ENCODE peak calls at places on chromosomes 6 and 20, in six cellular contexts. One of them, this sample, is unnamed.

GRCh38 chr20:8974009-8974708 is 94.7 kb upstream of the PLCB4 start:
- DNase-seq in ACHN: no peak
- DNase-seq in activated CD8-positive, alpha-beta T cell treated with anti-CD3 and anti-CD28 coated beads for 36 hours: no peak
- DNase-seq in H9: no peak
- DNase-seq in H4: no peak
- DNase-seq in mammary epithelial cell: no peak
- DNase-seq in this sample: no peak

GRCh38 chr20:33824852-33825251 is 13.7 kb downstream of the CHMP4B start:
- DNase-seq in ACHN: no peak
- DNase-seq in activated CD8-positive, alpha-beta T cell treated with anti-CD3 and anti-CD28 coated beads for 36 hours: no peak
- DNase-seq in H9: no peak
- DNase-seq in H4: no peak
- DNase-seq in mammary epithelial cell: no peak
- DNase-seq in this sample: no peak

GRCh38 chr6:147219463-147219862 is 15.2 kb downstream of the STXBP5 start:
- DNase-seq in ACHN: no peak
- DNase-seq in activated CD8-positive, alpha-beta T cell treated with anti-CD3 and anti-CD28 coated beads for 36 hours: no peak
- DNase-seq in H9: no peak
- DNase-seq in H4: no peak
- DNase-seq in mammary epithelial cell: no peak
- DNase-seq in this sample: no peak

GRCh38 chr20:62845818-62846527 is 15.6 kb downstream of the TCFL5 start:
- DNase-seq in ACHN: no peak
- DNase-seq in activated CD8-positive, alpha-beta T cell treated with anti-CD3 and anti-CD28 coated beads for 36 hours: no peak
- DNase-seq in H9: no peak
- DNase-seq in H4: no peak
- DNase-seq in mammary epithelial cell: no peak
- DNase-seq in this sample: no peak

GRCh38 chr20:20837574-20838021 is 125.2 kb upstream of the RALGAPA2 start:
- DNase-seq in ACHN: peak; percentile 42
- DNase-seq in activated CD8-positive, alpha-beta T cell treated with anti-CD3 and anti-CD28 coated beads for 36 hours: peak; percentile 71
- DNase-seq in H9: peak; percentile 60
- DNase-seq in H4: peak; percentile 47
- DNase-seq in mammary epithelial cell: no peak
- DNase-seq in this sample: no peak

GRCh38 chr6:16419636-16420331 is 181.4 kb downstream of the GMPR start:
- DNase-seq in ACHN: no peak
- DNase-seq in activated CD8-positive, alpha-beta T cell treated with anti-CD3 and anti-CD28 coated beads for 36 hours: no peak
- DNase-seq in H9: no peak
- DNase-seq in H4: no peak
- DNase-seq in mammary epithelial cell: no peak
- DNase-seq in this sample: no peak

GRCh38 chr6:33187809-33188208 is 4.5 kb downstream of the COL11A2 start:
- DNase-seq in ACHN: no peak
- DNase-seq in activated CD8-positive, alpha-beta T cell treated with anti-CD3 and anti-CD28 coated beads for 36 hours: no peak
- DNase-seq in H9: no peak
- DNase-seq in H4: no peak
- DNase-seq in mammary epithelial cell: no peak
- DNase-seq in this sample: no peak

GRCh38 chr20:50464026-50464724 is 46.0 kb upstream of the PTPN1 start:
- DNase-seq in ACHN: peak; percentile 50
- DNase-seq in activated CD8-positive, alpha-beta T cell treated with anti-CD3 and anti-CD28 coated beads for 36 hours: peak; percentile 66
- DNase-seq in H9: peak; percentile 82
- DNase-seq in H4: no peak
- DNase-seq in mammary epithelial cell: peak; percentile 35
- DNase-seq in this sample: peak; percentile 79

GRCh38 chr20:63891061-63892002 is 3.6 kb upstream of the DNAJC5 start:
- DNase-seq in ACHN: no peak
- DNase-seq in activated CD8-positive, alpha-beta T cell treated with anti-CD3 and anti-CD28 coated beads for 36 hours: no peak
- DNase-seq in H9: peak; percentile 42
- DNase-seq in H4: no peak
- DNase-seq in mammary epithelial cell: no peak
- DNase-seq in this sample: peak; percentile 85

GRCh38 chr6:169766232-169766631 is 14.8 kb downstream of the ERMARD start:
- DNase-seq in ACHN: no peak
- DNase-seq in activated CD8-positive, alpha-beta T cell treated with anti-CD3 and anti-CD28 coated beads for 36 hours: no peak
- DNase-seq in H9: no peak
- DNase-seq in H4: no peak
- DNase-seq in mammary epithelial cell: no peak
- DNase-seq in this sample: no peak

GRCh38 chr6:10613077-10613476 is 81.3 kb downstream of the C6orf52 start:
- DNase-seq in ACHN: no peak
- DNase-seq in activated CD8-positive, alpha-beta T cell treated with anti-CD3 and anti-CD28 coated beads for 36 hours: no peak
- DNase-seq in H9: no peak
- DNase-seq in H4: no peak
- DNase-seq in mammary epithelial cell: no peak
- DNase-seq in this sample: no peak

GRCh38 chr6:41716516-41717446 is 18.6 kb downstream of the TFEB start:
- DNase-seq in ACHN: no peak
- DNase-seq in activated CD8-positive, alpha-beta T cell treated with anti-CD3 and anti-CD28 coated beads for 36 hours: no peak
- DNase-seq in H9: no peak
- DNase-seq in H4: no peak
- DNase-seq in mammary epithelial cell: no peak
- DNase-seq in this sample: no peak

GRCh38 chr20:41249781-41250281 is 67.7 kb downstream of the ZHX3 start:
- DNase-seq in ACHN: peak; percentile 89
- DNase-seq in activated CD8-positive, alpha-beta T cell treated with anti-CD3 and anti-CD28 coated beads for 36 hours: peak; percentile 14
- DNase-seq in H9: peak; percentile 86
- DNase-seq in H4: no peak
- DNase-seq in mammary epithelial cell: peak; percentile 23
- DNase-seq in this sample: no peak

GRCh38 chr6:122322824-122323223 is 76.6 kb upstream of the HSF2 start:
- DNase-seq in ACHN: peak; percentile 20
- DNase-seq in activated CD8-positive, alpha-beta T cell treated with anti-CD3 and anti-CD28 coated beads for 36 hours: no peak
- DNase-seq in H9: no peak
- DNase-seq in H4: peak; percentile 5
- DNase-seq in mammary epithelial cell: peak; percentile 1
- DNase-seq in this sample: no peak

GRCh38 chr6:149242883-149243282 is 74.6 kb upstream of the TAB2 start:
- DNase-seq in ACHN: no peak
- DNase-seq in activated CD8-positive, alpha-beta T cell treated with anti-CD3 and anti-CD28 coated beads for 36 hours: no peak
- DNase-seq in H9: no peak
- DNase-seq in H4: no peak
- DNase-seq in mammary epithelial cell: no peak
- DNase-seq in this sample: no peak

GRCh38 chr6:113137411-113137810 is 719.7 kb upstream of the MARCKS start:
- DNase-seq in ACHN: no peak
- DNase-seq in activated CD8-positive, alpha-beta T cell treated with anti-CD3 and anti-CD28 coated beads for 36 hours: no peak
- DNase-seq in H9: no peak
- DNase-seq in H4: no peak
- DNase-seq in mammary epithelial cell: no peak
- DNase-seq in this sample: no peak

GRCh38 chr6:47179286-47179685 is 130.4 kb downstream of the TNFRSF21 start:
- DNase-seq in ACHN: no peak
- DNase-seq in activated CD8-positive, alpha-beta T cell treated with anti-CD3 and anti-CD28 coated beads for 36 hours: no peak
- DNase-seq in H9: no peak
- DNase-seq in H4: no peak
- DNase-seq in mammary epithelial cell: peak; percentile 50
- DNase-seq in this sample: no peak

GRCh38 chr6:110529355-110529754 is 52.9 kb upstream of the SLC22A16 start:
- DNase-seq in ACHN: no peak
- DNase-seq in activated CD8-positive, alpha-beta T cell treated with anti-CD3 and anti-CD28 coated beads for 36 hours: no peak
- DNase-seq in H9: no peak
- DNase-seq in H4: peak; percentile 63
- DNase-seq in mammary epithelial cell: peak; percentile 84
- DNase-seq in this sample: no peak

GRCh38 chr20:34522969-34523871 is 7.0 kb downstream of the DYNLRB1 start:
- DNase-seq in ACHN: peak; percentile 57
- DNase-seq in activated CD8-positive, alpha-beta T cell treated with anti-CD3 and anti-CD28 coated beads for 36 hours: peak; percentile 72
- DNase-seq in H9: peak; percentile 84
- DNase-seq in H4: peak; percentile 52
- DNase-seq in mammary epithelial cell: peak; percentile 17
- DNase-seq in this sample: peak; percentile 77

GRCh38 chr6:3037578-3038365 is 30.5 kb upstream of the RIPK1 start:
- DNase-seq in ACHN: no peak
- DNase-seq in activated CD8-positive, alpha-beta T cell treated with anti-CD3 and anti-CD28 coated beads for 36 hours: no peak
- DNase-seq in H9: no peak
- DNase-seq in H4: no peak
- DNase-seq in mammary epithelial cell: no peak
- DNase-seq in this sample: no peak

GRCh38 chr20:15179426-15180190 is 842.2 kb upstream of the FLRT3 start:
- DNase-seq in ACHN: no peak
- DNase-seq in activated CD8-positive, alpha-beta T cell treated with anti-CD3 and anti-CD28 coated beads for 36 hours: no peak
- DNase-seq in H9: no peak
- DNase-seq in H4: no peak
- DNase-seq in mammary epithelial cell: no peak
- DNase-seq in this sample: no peak

GRCh38 chr6:113489946-113490345 is 367.2 kb upstream of the MARCKS start:
- DNase-seq in ACHN: no peak
- DNase-seq in activated CD8-positive, alpha-beta T cell treated with anti-CD3 and anti-CD28 coated beads for 36 hours: no peak
- DNase-seq in H9: no peak
- DNase-seq in H4: no peak
- DNase-seq in mammary epithelial cell: no peak
- DNase-seq in this sample: no peak

GRCh38 chr6:56685102-56685733 is 42.5 kb upstream of the DST start:
- DNase-seq in ACHN: no peak
- DNase-seq in activated CD8-positive, alpha-beta T cell treated with anti-CD3 and anti-CD28 coated beads for 36 hours: no peak
- DNase-seq in H9: no peak
- DNase-seq in H4: no peak
- DNase-seq in mammary epithelial cell: no peak
- DNase-seq in this sample: no peak

GRCh38 chr6:129460151-129460550 is 249.8 kb downstream of the ARHGAP18 start:
- DNase-seq in ACHN: no peak
- DNase-seq in activated CD8-positive, alpha-beta T cell treated with anti-CD3 and anti-CD28 coated beads for 36 hours: no peak
- DNase-seq in H9: no peak
- DNase-seq in H4: no peak
- DNase-seq in mammary epithelial cell: no peak
- DNase-seq in this sample: no peak

GRCh38 chr6:88992741-88993557 is 29.5 kb upstream of the RNGTT start:
- DNase-seq in ACHN: no peak
- DNase-seq in activated CD8-positive, alpha-beta T cell treated with anti-CD3 and anti-CD28 coated beads for 36 hours: no peak
- DNase-seq in H9: no peak
- DNase-seq in H4: no peak
- DNase-seq in mammary epithelial cell: no peak
- DNase-seq in this sample: no peak